ENCODE peak calls at places on chromosome 18, in seven cellular contexts. One of them, this sample, is unnamed.
A peak's percentile ranks its signal among the peaks of the same experiment; 100 is the strongest.

GRCh38 chr18:76750269-76750668 is 72.1 kb upstream of the ZNF236 start:
- DNase-seq in A549: no peak
- DNase-seq in stomach: no peak
- DNase-seq in uterus: no peak
- DNase-seq in gastrocnemius medialis: no peak
- DNase-seq in body of pancreas: no peak
- DNase-seq in H54: no peak
- DNase-seq in this sample: no peak

GRCh38 chr18:46250084-46250811 is 146.1 kb downstream of the HAUS1 start:
- DNase-seq in A549: no peak
- DNase-seq in stomach: peak; percentile 53
- DNase-seq in uterus: no peak
- DNase-seq in gastrocnemius medialis: no peak
- DNase-seq in body of pancreas: peak; percentile 64
- DNase-seq in H54: peak; percentile 26
- DNase-seq in this sample: no peak

GRCh38 chr18:43507842-43508481 is 230.7 kb upstream of the SYT4 start:
- DNase-seq in A549: no peak
- DNase-seq in stomach: no peak
- DNase-seq in uterus: no peak
- DNase-seq in gastrocnemius medialis: no peak
- DNase-seq in body of pancreas: no peak
- DNase-seq in H54: no peak
- DNase-seq in this sample: no peak

GRCh38 chr18:37294951-37295350 is 270.6 kb downstream of the CELF4 start:
- DNase-seq in A549: peak; percentile 45
- DNase-seq in stomach: no peak
- DNase-seq in uterus: no peak
- DNase-seq in gastrocnemius medialis: no peak
- DNase-seq in body of pancreas: no peak
- DNase-seq in H54: peak; percentile 21
- DNase-seq in this sample: peak; percentile 11

GRCh38 chr18:22224339-22224738 is 55.0 kb downstream of the GATA6 start:
- DNase-seq in A549: no peak
- DNase-seq in stomach: no peak
- DNase-seq in uterus: no peak
- DNase-seq in gastrocnemius medialis: no peak
- DNase-seq in body of pancreas: no peak
- DNase-seq in H54: no peak
- DNase-seq in this sample: no peak

GRCh38 chr18:74562080-74562725 is 27.9 kb downstream of the CNDP1 start:
- DNase-seq in A549: no peak
- DNase-seq in stomach: no peak
- DNase-seq in uterus: no peak
- DNase-seq in gastrocnemius medialis: no peak
- DNase-seq in body of pancreas: no peak
- DNase-seq in H54: no peak
- DNase-seq in this sample: no peak

GRCh38 chr18:37476182-37476581 is 89.4 kb downstream of the CELF4 start:
- DNase-seq in A549: peak; percentile 24
- DNase-seq in stomach: no peak
- DNase-seq in uterus: no peak
- DNase-seq in gastrocnemius medialis: no peak
- DNase-seq in body of pancreas: no peak
- DNase-seq in H54: no peak
- DNase-seq in this sample: peak; percentile 74

GRCh38 chr18:9474103-9474982 is 970 bp upstream of the RALBP1 start:
- DNase-seq in A549: peak; percentile 79
- DNase-seq in stomach: no peak
- DNase-seq in uterus: no peak
- DNase-seq in gastrocnemius medialis: no peak
- DNase-seq in body of pancreas: no peak
- DNase-seq in H54: peak; percentile 54
- DNase-seq in this sample: no peak

GRCh38 chr18:70355620-70356385 is 67.0 kb downstream of the SOCS6 start:
- DNase-seq in A549: no peak
- DNase-seq in stomach: no peak
- DNase-seq in uterus: no peak
- DNase-seq in gastrocnemius medialis: no peak
- DNase-seq in body of pancreas: no peak
- DNase-seq in H54: no peak
- DNase-seq in this sample: no peak

GRCh38 chr18:41075212-41075611 is 879.8 kb upstream of the PIK3C3 start:
- DNase-seq in A549: peak; percentile 1
- DNase-seq in stomach: no peak
- DNase-seq in uterus: no peak
- DNase-seq in gastrocnemius medialis: no peak
- DNase-seq in body of pancreas: no peak
- DNase-seq in H54: no peak
- DNase-seq in this sample: no peak

GRCh38 chr18:22318745-22319407 is 98.8 kb downstream of the CTAGE1 start:
- DNase-seq in A549: no peak
- DNase-seq in stomach: no peak
- DNase-seq in uterus: no peak
- DNase-seq in gastrocnemius medialis: no peak
- DNase-seq in body of pancreas: no peak
- DNase-seq in H54: no peak
- DNase-seq in this sample: no peak

GRCh38 chr18:49899647-49900330 is 86.5 kb upstream of the ACAA2 start:
- DNase-seq in A549: no peak
- DNase-seq in stomach: no peak
- DNase-seq in uterus: no peak
- DNase-seq in gastrocnemius medialis: no peak
- DNase-seq in body of pancreas: peak; percentile 84
- DNase-seq in H54: no peak
- DNase-seq in this sample: no peak

GRCh38 chr18:57644540-57644939 is 22.9 kb upstream of the NARS1 start:
- DNase-seq in A549: peak; percentile 25
- DNase-seq in stomach: no peak
- DNase-seq in uterus: no peak
- DNase-seq in gastrocnemius medialis: no peak
- DNase-seq in body of pancreas: no peak
- DNase-seq in H54: no peak
- DNase-seq in this sample: peak; percentile 59

GRCh38 chr18:49757513-49758262 is 55.6 kb downstream of the ACAA2 start:
- DNase-seq in A549: peak; percentile 6
- DNase-seq in stomach: no peak
- DNase-seq in uterus: no peak
- DNase-seq in gastrocnemius medialis: no peak
- DNase-seq in body of pancreas: no peak
- DNase-seq in H54: peak; percentile 23
- DNase-seq in this sample: peak; percentile 23

GRCh38 chr18:59906203-59906602 is 6.4 kb downstream of the PMAIP1 start:
- DNase-seq in A549: no peak
- DNase-seq in stomach: no peak
- DNase-seq in uterus: no peak
- DNase-seq in gastrocnemius medialis: no peak
- DNase-seq in body of pancreas: no peak
- DNase-seq in H54: no peak
- DNase-seq in this sample: no peak

GRCh38 chr18:59907172-59907571 is 7.4 kb downstream of the PMAIP1 start:
- DNase-seq in A549: no peak
- DNase-seq in stomach: no peak
- DNase-seq in uterus: no peak
- DNase-seq in gastrocnemius medialis: no peak
- DNase-seq in body of pancreas: no peak
- DNase-seq in H54: no peak
- DNase-seq in this sample: no peak

GRCh38 chr18:59904051-59904601 is 4.3 kb downstream of the PMAIP1 start:
- DNase-seq in A549: no peak
- DNase-seq in stomach: no peak
- DNase-seq in uterus: no peak
- DNase-seq in gastrocnemius medialis: no peak
- DNase-seq in body of pancreas: no peak
- DNase-seq in H54: no peak
- DNase-seq in this sample: no peak

GRCh38 chr18:59907660-59908059 is 7.9 kb downstream of the PMAIP1 start:
- DNase-seq in A549: no peak
- DNase-seq in stomach: no peak
- DNase-seq in uterus: no peak
- DNase-seq in gastrocnemius medialis: no peak
- DNase-seq in body of pancreas: no peak
- DNase-seq in H54: no peak
- DNase-seq in this sample: no peak

GRCh38 chr18:59905686-59906091 is 5.9 kb downstream of the PMAIP1 start:
- DNase-seq in A549: no peak
- DNase-seq in stomach: no peak
- DNase-seq in uterus: no peak
- DNase-seq in gastrocnemius medialis: no peak
- DNase-seq in body of pancreas: no peak
- DNase-seq in H54: no peak
- DNase-seq in this sample: no peak
- TF ChIP-seq POLR2A in A549: no peak
- TF ChIP-seq POLR2A in stomach: no peak
- TF ChIP-seq POLR2A in uterus: no peak
- TF ChIP-seq POLR2A in gastrocnemius medialis: no peak
- TF ChIP-seq POLR2A in body of pancreas: no peak
- TF ChIP-seq POLR2A in H54: no peak
- TF ChIP-seq POLR2A in this sample: no peak

GRCh38 chr18:79804130-79804772 is 6.5 kb downstream of the KCNG2 start:
- DNase-seq in A549: no peak
- DNase-seq in stomach: no peak
- DNase-seq in uterus: no peak
- DNase-seq in gastrocnemius medialis: no peak
- DNase-seq in body of pancreas: no peak
- DNase-seq in H54: no peak
- DNase-seq in this sample: no peak

GRCh38 chr18:79805926-79806487 is 8.3 kb downstream of the KCNG2 start:
- DNase-seq in A549: no peak
- DNase-seq in stomach: no peak
- DNase-seq in uterus: no peak
- DNase-seq in gastrocnemius medialis: no peak
- DNase-seq in body of pancreas: no peak
- DNase-seq in H54: no peak
- DNase-seq in this sample: no peak

GRCh38 chr18:79809482-79810192 is 11.9 kb downstream of the KCNG2 start:
- DNase-seq in A549: no peak
- DNase-seq in stomach: no peak
- DNase-seq in uterus: no peak
- DNase-seq in gastrocnemius medialis: no peak
- DNase-seq in body of pancreas: no peak
- DNase-seq in H54: no peak
- DNase-seq in this sample: no peak

GRCh38 chr18:79805211-79805862 is 7.6 kb downstream of the KCNG2 start:
- DNase-seq in A549: no peak
- DNase-seq in stomach: no peak
- DNase-seq in uterus: no peak
- DNase-seq in gastrocnemius medialis: no peak
- DNase-seq in body of pancreas: no peak
- DNase-seq in H54: no peak
- DNase-seq in this sample: no peak

DNA sequence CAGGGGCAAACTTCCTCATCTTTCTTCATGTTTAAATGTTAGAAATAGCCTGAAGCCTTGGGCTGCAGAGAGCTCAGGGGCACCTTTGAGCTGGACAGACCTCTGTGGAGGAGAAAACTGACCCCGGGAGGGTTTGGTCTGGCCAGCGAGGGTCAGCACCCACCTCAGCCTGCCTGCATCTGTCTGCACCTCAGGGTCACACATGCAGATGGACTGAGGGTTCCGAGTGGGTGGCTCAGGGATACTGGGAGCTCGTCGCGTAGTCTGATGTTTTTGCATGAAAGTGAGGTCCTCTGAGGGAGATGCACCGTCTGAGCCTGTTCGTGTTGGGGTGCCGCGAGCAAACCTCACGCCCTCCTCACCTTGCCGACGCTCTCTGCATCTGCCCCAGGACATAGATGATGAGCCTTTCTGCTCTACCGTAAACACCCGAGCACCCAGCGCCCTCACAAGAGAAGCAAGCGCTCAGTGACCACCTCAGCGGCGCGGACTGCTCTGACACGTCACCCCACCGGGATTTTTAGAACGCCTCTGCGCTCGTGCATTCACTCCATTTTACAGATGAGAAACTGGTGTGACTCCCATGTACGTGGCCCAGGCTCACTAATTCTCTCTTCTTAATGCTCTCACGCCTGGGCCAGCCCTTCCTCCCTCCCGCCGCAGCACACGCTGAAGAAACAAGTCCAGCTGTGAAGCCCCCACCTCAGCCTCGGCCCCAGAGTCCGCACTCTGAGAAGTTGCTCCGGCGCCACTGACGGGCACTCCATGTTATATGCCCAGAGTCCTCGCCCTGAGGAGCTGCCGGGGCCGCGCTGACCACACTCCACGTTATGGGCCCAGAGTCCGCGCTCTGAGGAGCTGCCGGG is 9.5 kb downstream of the KCNG2 start:
- DNase-seq in A549: no peak
- DNase-seq in stomach: no peak
- DNase-seq in uterus: no peak
- DNase-seq in gastrocnemius medialis: no peak
- DNase-seq in body of pancreas: no peak
- DNase-seq in H54: no peak
- DNase-seq in this sample: no peak
- TF ChIP-seq POLR2A in A549: no peak
- TF ChIP-seq POLR2A in stomach: no peak
- TF ChIP-seq POLR2A in uterus: no peak
- TF ChIP-seq POLR2A in gastrocnemius medialis: no peak
- TF ChIP-seq POLR2A in body of pancreas: no peak
- TF ChIP-seq POLR2A in H54: no peak
- TF ChIP-seq POLR2A in this sample: no peak

GRCh38 chr18:35580748-35581534 is 599 bp upstream of the GALNT1 start:
- DNase-seq in A549: peak; percentile 51
- DNase-seq in stomach: peak; percentile 55
- DNase-seq in uterus: peak; percentile 52
- DNase-seq in gastrocnemius medialis: peak; percentile 40
- DNase-seq in body of pancreas: peak; percentile 62
- DNase-seq in H54: peak; percentile 42
- DNase-seq in this sample: peak; percentile 86
- TF ChIP-seq POLR2A in A549: no peak
- TF ChIP-seq POLR2A in stomach: no peak
- TF ChIP-seq POLR2A in uterus: no peak
- TF ChIP-seq POLR2A in gastrocnemius medialis: peak; percentile 41
- TF ChIP-seq POLR2A in body of pancreas: peak; percentile 52
- TF ChIP-seq POLR2A in H54: peak; percentile 16
- TF ChIP-seq POLR2A in this sample: peak; percentile 45

DNA sequence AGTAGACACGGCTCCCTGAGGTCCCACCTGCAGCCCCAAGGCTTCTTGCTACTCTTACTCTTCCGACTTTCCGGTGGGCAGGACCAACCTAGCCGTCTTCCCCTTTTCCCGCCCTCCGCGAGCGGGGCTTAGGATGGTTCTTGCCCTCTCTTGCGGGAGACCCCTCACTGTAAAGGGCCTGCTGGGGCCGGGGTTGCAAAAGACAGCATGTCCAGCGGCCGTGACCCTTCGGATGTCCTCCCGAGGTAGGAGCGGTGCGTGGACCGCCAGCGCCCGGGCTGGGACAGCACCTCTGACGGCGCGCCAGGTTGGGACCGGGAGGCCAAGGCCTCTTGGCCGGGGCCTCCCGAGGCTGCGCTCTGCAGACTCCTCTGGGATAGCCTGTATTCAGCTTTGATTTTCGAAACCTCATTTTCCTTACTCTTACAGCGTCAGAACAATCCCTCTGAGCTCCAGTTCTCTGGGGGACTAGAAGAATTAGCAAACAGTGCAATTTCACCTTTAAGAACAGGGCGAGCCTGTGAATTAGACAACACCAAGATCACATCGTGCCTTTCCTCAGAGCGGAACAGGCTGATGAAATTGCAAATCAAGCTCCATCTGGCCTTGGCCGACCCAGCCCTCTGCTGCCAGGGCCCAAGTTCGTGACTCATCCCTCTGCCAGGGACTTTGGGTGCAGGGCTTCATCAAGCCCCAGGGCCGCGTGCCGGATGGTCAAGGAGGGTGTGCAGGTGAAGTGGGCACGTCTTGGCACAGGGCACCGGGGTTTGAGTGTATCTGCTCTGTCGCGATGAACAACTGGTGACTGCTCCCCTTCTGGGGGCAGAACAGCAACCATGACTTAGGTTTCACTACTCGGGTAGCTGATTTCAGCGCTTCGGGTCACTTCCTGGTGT is 777 bp downstream of the MOCOS start:
- DNase-seq in A549: peak; percentile 45
- DNase-seq in stomach: peak; percentile 30
- DNase-seq in uterus: no peak
- DNase-seq in gastrocnemius medialis: peak; percentile 41
- DNase-seq in body of pancreas: no peak
- DNase-seq in H54: peak; percentile 19
- DNase-seq in this sample: peak; percentile 67
- TF ChIP-seq POLR2A in A549: no peak
- TF ChIP-seq POLR2A in stomach: no peak
- TF ChIP-seq POLR2A in uterus: no peak
- TF ChIP-seq POLR2A in gastrocnemius medialis: no peak
- TF ChIP-seq POLR2A in body of pancreas: no peak
- TF ChIP-seq POLR2A in H54: no peak
- TF ChIP-seq POLR2A in this sample: no peak